ENCODE peak calls at places on chromosomes 6 and 20, in nine cellular contexts. W is OCI-LY7, P is ovary, R is heart right ventricle, U is coronary artery, Z is SK-N-SH, M is brain microvascular endothelial cell, F is breast epithelium, E is ascending aorta. K is an unnamed sample.

GRCh38 chr20:56360899-56361199 is 2.1 kb downstream of the FAM210B start:
- DNase-seq in W (no peak), P (no peak), R (no peak), U (no peak), Z (no peak), M (no peak), F (no peak), E (no peak), K (no peak)

GRCh38 chr20:6919792-6920468 is 152.4 kb downstream of the BMP2 start:
- DNase-seq in W (no peak), P (no peak), R (no peak), U (no peak), Z (no peak), M (no peak), F (no peak), E (no peak), K (no peak)

GRCh38 chr20:5491463-5491862 is 174.7 kb upstream of the PROKR2 start:
- DNase-seq in W (no peak), P (no peak), R (no peak), U (no peak), Z (no peak), M (no peak), F (no peak), E (no peak), K (no peak)

GRCh38 chr20:53642196-53643030 is 48.8 kb upstream of the ZNF217 start:
- DNase-seq in W (peak), P (no peak), R (no peak), U (no peak), Z (no peak), M (peak), F (peak), E (no peak), K (peak)

GRCh38 chr6:18491303-18492090 is 104.3 kb downstream of the RNF144B start:
- DNase-seq in W (no peak), P (no peak), R (no peak), U (no peak), Z (no peak), M (no peak), F (peak), E (no peak), K (no peak)

GRCh38 chr20:25136643-25137559 is 55.0 kb upstream of the VSX1 start:
- DNase-seq in W (no peak), P (peak), R (peak), U (peak), Z (peak), M (peak), F (peak), E (peak), K (peak)

GRCh38 chr6:122904166-122904565 is 91.9 kb upstream of the CLVS2 start:
- DNase-seq in W (no peak), P (no peak), R (no peak), U (no peak), Z (no peak), M (no peak), F (no peak), E (no peak), K (no peak)

GRCh38 chr6:140670013-140670412 is 1295.6 kb upstream of the CITED2 start:
- DNase-seq in W (no peak), P (no peak), R (no peak), U (no peak), Z (no peak), M (no peak), F (no peak), E (no peak), K (no peak)

GRCh38 chr6:63272397-63272796 is 47.4 kb downstream of the LGSN start:
- DNase-seq in W (peak), P (no peak), R (no peak), U (no peak), Z (peak), M (no peak), F (no peak), E (no peak), K (no peak)

GRCh38 chr6:2818593-2818992 is 23.1 kb downstream of the SERPINB1 start:
- DNase-seq in W (no peak), P (no peak), R (no peak), U (no peak), Z (no peak), M (peak), F (no peak), E (no peak), K (no peak)

GRCh38 chr6:5766260-5766659 is 240.5 kb downstream of the NRN1 start:
- DNase-seq in W (no peak), P (no peak), R (no peak), U (no peak), Z (peak), M (no peak), F (no peak), E (peak), K (no peak)

GRCh38 chr20:17859002-17859615 is 109.5 kb downstream of the SNX5 start:
- DNase-seq in W (peak), P (no peak), R (no peak), U (no peak), Z (no peak), M (no peak), F (no peak), E (peak), K (no peak)

GRCh38 chr6:38773338-38773737 is 58.2 kb downstream of the DNAH8 start:
- DNase-seq in W (peak), P (no peak), R (no peak), U (no peak), Z (no peak), M (no peak), F (no peak), E (no peak), K (no peak)
- TF ChIP-seq CTCF in W (peak), P (no peak), R (no peak), U (no peak), Z (peak), M (peak), F (peak), E (no peak), K (no peak)

DNA sequence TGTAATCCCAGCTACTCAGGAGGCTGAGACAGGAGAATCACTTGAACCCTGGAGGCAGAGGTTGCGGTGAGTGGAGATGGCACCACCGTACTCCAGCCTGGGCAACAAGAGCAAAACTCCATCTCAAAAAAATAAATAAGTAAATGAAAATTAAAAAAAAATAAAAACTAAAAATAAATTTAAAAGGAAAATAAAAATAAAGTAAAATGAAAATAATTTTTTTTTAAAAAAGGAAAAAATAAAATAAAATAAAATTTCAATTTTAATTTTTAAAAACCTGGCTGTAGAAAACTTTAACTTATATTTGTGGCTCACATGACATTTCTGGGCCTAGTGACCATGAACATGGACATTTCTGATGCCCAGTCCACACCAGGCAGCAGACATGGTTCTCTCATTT is 16.1 kb downstream of the HCK start:
- DNase-seq in W (no peak), P (no peak), R (no peak), U (no peak), Z (no peak), M (no peak), F (no peak), E (no peak), K (no peak)
- H3K27ac ChIP-seq in W (no peak), P (no peak), R (no peak), U (no peak), Z (peak), M (no peak), F (no peak), E (no peak), K (no peak)

GRCh38 chr6:36115412-36115811 is 14.9 kb upstream of the MAPK13 start:
- DNase-seq in W (no peak), P (no peak), R (no peak), U (no peak), Z (no peak), M (no peak), F (no peak), E (no peak), K (no peak)

GRCh38 chr6:36114798-36115408 is 15.4 kb upstream of the MAPK13 start:
- DNase-seq in W (peak), P (no peak), R (no peak), U (no peak), Z (no peak), M (no peak), F (no peak), E (no peak), K (no peak)

GRCh38 chr6:36111526-36111925 is 18.8 kb upstream of the MAPK13 start:
- DNase-seq in W (no peak), P (no peak), R (no peak), U (no peak), Z (no peak), M (no peak), F (no peak), E (no peak), K (no peak)

GRCh38 chr6:36113049-36113448 is 17.3 kb upstream of the MAPK13 start:
- DNase-seq in W (no peak), P (no peak), R (no peak), U (no peak), Z (no peak), M (no peak), F (no peak), E (no peak), K (no peak)

DNA sequence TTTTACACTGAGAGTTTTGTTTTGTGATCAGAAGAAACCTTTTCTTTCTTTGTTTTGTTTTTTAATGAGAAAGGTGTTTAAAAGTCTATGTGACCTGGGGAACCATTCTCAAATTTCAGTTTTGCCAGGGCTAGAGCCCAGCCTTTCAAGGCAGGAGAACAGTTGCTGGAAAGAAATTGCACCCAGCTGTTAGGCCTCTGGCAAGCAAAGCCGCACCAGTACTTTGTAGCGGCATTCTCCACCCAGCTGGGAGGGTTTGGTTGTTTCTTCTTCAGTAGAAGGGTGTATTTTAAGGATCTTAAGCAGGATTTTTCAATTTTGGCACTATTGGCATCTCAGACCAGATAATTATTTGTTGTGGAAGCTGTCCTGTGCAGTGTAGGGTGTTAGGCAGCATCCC is 16.6 kb upstream of the MAPK13 start:
- DNase-seq in W (no peak), P (no peak), R (no peak), U (no peak), Z (no peak), M (no peak), F (no peak), E (no peak), K (no peak)
- TF ChIP-seq CTCF in W (no peak), P (no peak), R (no peak), U (no peak), Z (no peak), M (no peak), F (no peak), E (no peak), K (no peak)

GRCh38 chr6:75850026-75850385 is 101.0 kb downstream of the MYO6 start:
- DNase-seq in W (no peak), P (no peak), R (no peak), U (no peak), Z (no peak), M (no peak), F (no peak), E (no peak), K (no peak)
- H3K27ac ChIP-seq in W (no peak), P (no peak), R (no peak), U (no peak), Z (no peak), M (no peak), F (peak), E (no peak), K (peak)

GRCh38 chr6:154276810-154277577 is 79.6 kb downstream of the IPCEF1 start:
- DNase-seq in W (peak), P (no peak), R (no peak), U (no peak), Z (peak), M (no peak), F (no peak), E (no peak), K (no peak)
- TF ChIP-seq CTCF in W (peak), P (peak), R (peak), U (peak), Z (peak), M (peak), F (peak), E (peak), K (no peak)

GRCh38 chr20:57711826-57712225 is 2.0 kb upstream of the PMEPA1 start:
- DNase-seq in W (no peak), P (no peak), R (no peak), U (no peak), Z (no peak), M (no peak), F (no peak), E (peak), K (no peak)

GRCh38 chr20:57709823-57710799 is at the start of gene PMEPA1:
- DNase-seq in W (peak), P (peak), R (peak), U (peak), Z (peak), M (peak), F (peak), E (peak), K (peak)

GRCh38 chr20:57710841-57711240 is 1.0 kb upstream of the PMEPA1 start:
- DNase-seq in W (no peak), P (no peak), R (no peak), U (no peak), Z (no peak), M (no peak), F (no peak), E (no peak), K (no peak)

GRCh38 chr20:57712851-57713504 is 3.2 kb upstream of the PMEPA1 start:
- DNase-seq in W (no peak), P (no peak), R (no peak), U (no peak), Z (no peak), M (no peak), F (no peak), E (peak), K (no peak)

GRCh38 chr20:57711311-57711712 is 1.5 kb upstream of the PMEPA1 start:
- DNase-seq in W (no peak), P (no peak), R (no peak), U (no peak), Z (peak), M (no peak), F (no peak), E (peak), K (no peak)
- H3K27ac ChIP-seq in W (peak), P (no peak), R (peak), U (peak), Z (peak), M (no peak), F (peak), E (peak), K (peak)

GRCh38 chr6:16285467-16286150 is 47.2 kb downstream of the GMPR start:
- DNase-seq in W (no peak), P (no peak), R (no peak), U (no peak), Z (no peak), M (no peak), F (no peak), E (no peak), K (no peak)
- TF ChIP-seq CTCF in W (no peak), P (no peak), R (no peak), U (no peak), Z (no peak), M (no peak), F (no peak), E (no peak), K (no peak)

GRCh38 chr20:41466836-41467619 is 100.4 kb upstream of the EMILIN3 start:
- DNase-seq in W (no peak), P (no peak), R (no peak), U (no peak), Z (no peak), M (no peak), F (no peak), E (no peak), K (no peak)
- H3K27ac ChIP-seq in W (no peak), P (no peak), R (no peak), U (no peak), Z (no peak), M (no peak), F (no peak), E (no peak), K (peak)

K was measured in thyroid gland.